ENCODE peak calls at places on chromosomes 2 and 18, in seven cellular contexts. E is heart left ventricle, B is progenitor cell of endocrine pancreas, F is aorta, D is AG09319, L is smooth muscle cell of the brain vasculature, O is brain microvascular endothelial cell. G is an unnamed sample.

GRCh38 chr2:178592655-178593054 is 112.4 kb downstream of the PLEKHA3 start:
- DNase-seq in O (no peak), F (no peak), E (no peak), B (no peak), D (no peak), L (no peak), G (no peak)

GRCh38 chr2:18169121-18169786 is 290.8 kb downstream of the KCNS3 start:
- DNase-seq in E (no peak), F (no peak), D (no peak), O (no peak), B (no peak), L (no peak), G (no peak)

GRCh38 chr2:211436182-211436581 is 879.8 kb downstream of the CPS1 start:
- DNase-seq in E (no peak), F (no peak), L (no peak), D (no peak), B (no peak), O (no peak), G (no peak)

GRCh38 chr2:191636586-191636985 is 41.4 kb upstream of the NABP1 start:
- DNase-seq in E (no peak), F (no peak), O (no peak), L (no peak), B (no peak), D (no peak), G (no peak)

GRCh38 chr2:37781028-37781427 is 109.6 kb upstream of the CDC42EP3 start:
- DNase-seq in L (no peak), D (no peak), O (peak; percentile 56), B (no peak), F (no peak), E (no peak), G (no peak)

GRCh38 chr2:136764397-136765255 is 719 bp upstream of the THSD7B start:
- DNase-seq in D (no peak), F (peak; percentile 40), E (no peak), B (peak; percentile 31), O (no peak), L (no peak), G (no peak)

GRCh38 chr2:152425765-152426710 is 91.1 kb downstream of the FMNL2 start:
- DNase-seq in D (no peak), F (no peak), B (no peak), L (no peak), O (peak; percentile 43), E (no peak), G (no peak)

GRCh38 chr2:215378045-215378444 is 57.8 kb downstream of the FN1 start:
- DNase-seq in F (no peak), E (no peak), L (no peak), B (no peak), O (no peak), D (no peak), G (no peak)

GRCh38 chr18:13139885-13140450 is 78.6 kb upstream of the LDLRAD4 start:
- DNase-seq in F (no peak), E (no peak), D (no peak), O (no peak), L (no peak), B (no peak), G (no peak)

GRCh38 chr18:58005036-58005435 is 39.0 kb upstream of the NEDD4L start:
- DNase-seq in F (no peak), L (no peak), E (no peak), D (no peak), B (no peak), O (peak; percentile 58), G (no peak)

GRCh38 chr2:119202610-119203351 is 20.9 kb upstream of the STEAP3 start:
- DNase-seq in L (no peak), E (no peak), B (no peak), F (no peak), O (no peak), D (no peak), G (no peak)

GRCh38 chr2:68632026-68632425 is 11.4 kb upstream of the PROKR1 start:
- DNase-seq in D (no peak), E (no peak), L (no peak), O (no peak), B (no peak), F (no peak), G (no peak)

GRCh38 chr18:57075716-57076400 is 71.0 kb upstream of the BOD1L2 start:
- DNase-seq in B (no peak), L (no peak), E (no peak), D (no peak), F (no peak), O (no peak), G (no peak)

GRCh38 chr2:173205375-173205774 is 129.7 kb downstream of the MAP3K20 start:
- DNase-seq in L (no peak), D (peak; percentile 64), B (no peak), O (no peak), E (peak; percentile 88), F (peak; percentile 85), G (no peak)

GRCh38 chr2:146579154-146579930 is 1265.5 kb upstream of the ACVR2A start:
- DNase-seq in E (no peak), F (no peak), O (peak; percentile 20), B (no peak), L (no peak), D (no peak), G (no peak)

GRCh38 chr2:7625392-7626138 is 708.4 kb downstream of the RNF144A start:
- DNase-seq in E (no peak), D (no peak), L (no peak), F (no peak), B (no peak), O (no peak), G (no peak)

GRCh38 chr2:1649103-1649870 is 95.0 kb downstream of the PXDN start:
- DNase-seq in O (no peak), E (no peak), B (no peak), D (no peak), L (no peak), F (no peak), G (no peak)

GRCh38 chr18:48470484-48471180 is 61.4 kb upstream of the ZBTB7C start:
- DNase-seq in E (no peak), D (no peak), O (no peak), L (no peak), F (no peak), B (no peak), G (no peak)

GRCh38 chr2:172248381-172249173 is 145.9 kb upstream of the DLX2 start:
- DNase-seq in B (no peak), F (no peak), O (no peak), D (no peak), E (no peak), L (no peak), G (no peak)

GRCh38 chr2:84865181-84865783 is 15.6 kb downstream of the TRABD2A start:
- DNase-seq in D (no peak), L (no peak), F (no peak), E (no peak), B (no peak), O (no peak), G (no peak)

GRCh38 chr18:941331-941730 is 36.7 kb downstream of the ADCYAP1 start:
- DNase-seq in L (no peak), O (no peak), E (no peak), D (no peak), B (no peak), F (no peak), G (no peak)

GRCh38 chr2:157839822-157840221 is 36.3 kb downstream of the ACVR1 start:
- DNase-seq in F (no peak), O (no peak), E (no peak), D (no peak), L (no peak), B (no peak), G (no peak)

GRCh38 chr2:191691016-191691725 is 13.2 kb downstream of the NABP1 start:
- DNase-seq in D (peak; percentile 78), O (peak; percentile 79), L (peak; percentile 62), E (no peak), F (no peak), B (no peak), G (no peak)

GRCh38 chr2:180495606-180496005 is 484.8 kb upstream of the UBE2E3 start:
- DNase-seq in E (no peak), O (no peak), F (peak; percentile 53), D (no peak), B (no peak), L (no peak), G (no peak)

GRCh38 chr2:9422321-9423099 is 818 bp downstream of the ITGB1BP1 start:
- DNase-seq in B (no peak), F (peak; percentile 71), L (no peak), O (no peak), E (peak; percentile 45), D (no peak), G (no peak)

GRCh38 chr2:40412456-40412855 is 39.4 kb downstream of the SLC8A1 start:
- DNase-seq in B (no peak), O (peak; percentile 55), D (no peak), E (no peak), L (no peak), F (no peak), G (no peak)

GRCh38 chr2:157245441-157246211 is 11.9 kb upstream of the GALNT5 start:
- DNase-seq in O (peak; percentile 32), B (no peak), E (no peak), D (no peak), F (no peak), L (no peak), G (no peak)

GRCh38 chr2:147320148-147320547 is 524.7 kb upstream of the ACVR2A start:
- DNase-seq in D (no peak), O (no peak), B (no peak), E (no peak), L (no peak), F (no peak), G (no peak)

GRCh38 chr2:11657195-11657594 is 12.8 kb downstream of the NTSR2 start:
- DNase-seq in D (no peak), B (no peak), L (no peak), O (no peak), F (no peak), E (no peak), G (no peak)

GRCh38 chr18:50283469-50284209 is 2.3 kb upstream of the MBD1 start:
- DNase-seq in L (no peak), F (no peak), D (no peak), E (no peak), O (no peak), B (no peak), G (no peak)

GRCh38 chr2:135744761-135745314 is 3.2 kb downstream of the UBXN4 start:
- DNase-seq in O (peak; percentile 18), B (no peak), D (no peak), L (no peak), F (no peak), E (no peak), G (no peak)

GRCh38 chr2:71938108-71938507 is 209.6 kb downstream of the CYP26B1 start:
- DNase-seq in O (no peak), B (no peak), D (no peak), F (no peak), L (no peak), E (no peak), G (no peak)

GRCh38 chr2:42317945-42318344 is 43.1 kb downstream of the COX7A2L start:
- DNase-seq in D (no peak), L (no peak), B (no peak), E (no peak), O (no peak), F (no peak), G (no peak)

GRCh38 chr2:176818653-176819052 is 393.9 kb upstream of the HNRNPA3 start:
- DNase-seq in L (no peak), E (no peak), B (no peak), F (no peak), O (no peak), D (no peak), G (no peak)

GRCh38 chr2:102385522-102385921 is 29.9 kb downstream of the IL18R1 start:
- DNase-seq in O (no peak), L (no peak), D (no peak), F (no peak), B (no peak), E (no peak), G (no peak)

GRCh38 chr2:108956375-108956774 is 32.6 kb downstream of the EDAR start:
- DNase-seq in L (no peak), B (no peak), F (no peak), O (no peak), E (no peak), D (no peak), G (no peak)